ENCODE peak calls at places on chromosomes 16 and 17, in five cellular contexts. E is upper lobe of right lung, N is tibial artery, U is pancreas, G is GM10248. A is an unnamed sample.

GRCh38 chr16:86292171-86292775 is 218.1 kb upstream of the FOXF1 start:
- DNase-seq in N (no peak), U (no peak), G (no peak), E (no peak), A (no peak)

GRCh38 chr16:69236319-69236718 is 49.4 kb downstream of the SNTB2 start:
- DNase-seq in E (no peak), N (no peak), U (no peak), G (no peak), A (no peak)

GRCh38 chr17:57597531-57598453 is 147.3 kb downstream of the CCDC182 start:
- DNase-seq in E (peak; percentile 63), G (no peak), N (peak; percentile 53), U (peak; percentile 64), A (peak; percentile 35)

GRCh38 chr17:69501591-69502468 is 87.3 kb downstream of the MAP2K6 start:
- DNase-seq in E (no peak), G (peak; percentile 24), U (peak; percentile 60), N (peak; percentile 34), A (no peak)

GRCh38 chr17:83100853-83101391 is 21.5 kb downstream of the METRNL start:
- DNase-seq in N (no peak), U (no peak), E (no peak), G (no peak), A (no peak)

GRCh38 chr16:68470461-68471150 is 22.3 kb upstream of the SMPD3 start:
- DNase-seq in G (peak; percentile 82), N (peak; percentile 54), E (peak; percentile 75), U (no peak), A (no peak)

GRCh38 chr16:3878610-3879009 is 1.9 kb downstream of the CREBBP start:
- DNase-seq in G (no peak), E (no peak), U (no peak), N (no peak), A (no peak)

GRCh38 chr17:63988741-63989621 is 9.2 kb upstream of the PRR29 start:
- DNase-seq in N (no peak), E (peak; percentile 52), G (no peak), U (no peak), A (peak; percentile 79)

GRCh38 chr17:29615492-29616299 is 7.0 kb downstream of the CORO6 start:
- DNase-seq in U (peak; percentile 85), E (peak; percentile 92), G (peak; percentile 92), N (peak; percentile 88), A (peak; percentile 87)

GRCh38 chr17:59002848-59003247 is 103.8 kb downstream of the TRIM37 start:
- DNase-seq in N (no peak), G (no peak), U (no peak), E (no peak), A (no peak)

GRCh38 chr16:69417537-69418199 is 6.8 kb upstream of the CYB5B start:
- DNase-seq in N (no peak), G (no peak), U (no peak), E (no peak), A (no peak)

GRCh38 chr16:50259334-50260205 is 6.8 kb upstream of the ADCY7 start:
- DNase-seq in G (no peak), E (peak; percentile 63), U (no peak), N (peak; percentile 79), A (peak; percentile 61)

GRCh38 chr16:31117384-31118222 is at the start of gene KAT8:
- DNase-seq in U (peak; percentile 98), N (peak; percentile 98), E (peak; percentile 99), G (peak; percentile 99), A (peak; percentile 99)

GRCh38 chr16:69880640-69881133 is 70.4 kb upstream of the CLEC18A start:
- DNase-seq in N (no peak), U (no peak), G (no peak), E (no peak), A (no peak)

GRCh38 chr17:65079489-65079900 is 23.0 kb upstream of the GNA13 start:
- DNase-seq in E (no peak), N (no peak), U (no peak), G (no peak), A (no peak)

DNA sequence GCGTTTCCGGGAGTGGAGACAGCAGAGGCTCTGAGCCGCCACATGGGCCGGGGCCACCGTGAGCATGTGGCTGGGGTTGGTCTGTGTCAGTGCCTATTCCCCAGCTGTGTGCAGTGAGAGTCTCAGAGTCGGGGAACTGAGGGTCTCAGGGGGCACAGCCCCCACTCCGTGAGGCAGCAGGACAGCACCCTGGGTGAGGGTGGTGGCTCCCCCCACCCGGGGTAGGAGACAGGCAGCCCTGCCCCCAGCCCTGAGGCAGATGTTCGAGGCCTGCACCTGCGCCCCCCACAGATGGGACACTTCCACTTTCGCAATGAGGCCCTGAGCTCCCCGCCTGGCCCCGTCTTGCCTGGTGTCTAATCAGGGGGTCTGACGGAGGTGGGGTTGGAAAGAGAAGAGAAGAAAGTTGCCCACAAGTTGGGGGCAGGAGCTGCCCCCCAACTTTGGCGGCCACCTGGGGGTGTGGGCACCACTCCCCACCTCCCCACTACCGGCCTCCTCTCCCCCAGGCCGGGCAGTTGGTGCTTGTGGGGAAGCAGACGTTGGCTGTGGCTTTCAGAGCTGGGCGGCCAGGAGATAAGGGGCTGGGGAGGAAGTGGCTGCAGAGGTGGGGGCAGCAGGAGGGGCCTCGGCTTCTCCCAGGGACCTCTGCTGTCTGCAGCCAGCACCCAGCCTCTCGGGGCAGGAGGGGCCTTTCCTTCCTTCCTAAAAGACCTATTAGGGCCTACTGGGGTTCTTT is 1.8 kb upstream of the CBFA2T3 start:
- DNase-seq in N (no peak), U (no peak), E (no peak), G (peak; percentile 84), A (no peak)
- TF ChIP-seq CTCF in N (no peak), U (no peak), E (no peak), G (peak; percentile 6), A (no peak)

DNA sequence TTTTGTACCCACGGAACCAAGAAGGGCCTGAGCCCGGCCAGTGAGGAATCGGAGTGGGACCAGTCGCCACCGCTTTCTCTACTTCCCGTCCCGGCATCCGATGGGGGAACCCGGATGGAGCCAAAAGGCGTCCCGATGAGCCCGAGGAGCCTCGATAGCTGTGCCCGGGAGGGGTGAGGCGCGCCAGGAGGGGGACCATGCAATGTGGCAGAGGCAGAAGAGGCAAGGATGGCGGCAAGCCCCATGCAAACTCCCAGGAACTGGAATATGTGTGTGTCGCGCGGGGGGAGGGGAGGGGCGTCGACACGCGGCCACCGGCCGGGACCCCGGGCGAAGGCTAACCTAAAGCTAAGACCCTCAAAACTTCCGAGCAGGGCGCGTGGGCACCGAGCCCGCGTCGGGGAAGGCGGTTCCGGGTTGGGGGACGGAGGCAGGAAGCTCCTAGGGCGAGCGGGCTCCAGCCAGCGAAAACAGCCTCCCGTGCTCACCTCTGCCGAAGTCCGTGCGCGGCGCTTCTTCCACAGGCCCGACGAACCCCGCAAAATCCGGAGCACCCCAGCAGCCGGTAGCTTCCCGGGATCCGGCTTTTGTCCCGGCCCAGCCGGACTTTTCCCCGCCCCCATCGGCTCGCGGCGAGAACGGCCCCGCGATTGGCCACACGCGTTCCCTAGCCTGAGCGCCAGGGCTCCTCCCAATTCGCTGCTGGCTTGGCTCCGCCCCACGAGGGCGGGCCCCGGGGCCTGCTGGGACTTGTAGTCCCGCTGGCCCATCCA is at the start of gene ACLY:
- DNase-seq in N (peak; percentile 96), G (peak; percentile 100), U (peak; percentile 98), E (peak; percentile 98), A (peak; percentile 99)
- TF ChIP-seq CTCF in N (no peak), G (no peak), U (no peak), E (no peak), A (no peak)

GRCh38 chr17:7045492-7046126 is 1.7 kb upstream of the SLC16A11 start:
- DNase-seq in E (no peak), U (peak; percentile 65), G (peak; percentile 49), N (no peak), A (no peak)
- TF ChIP-seq CTCF in E (peak; percentile 81), U (peak; percentile 48), G (peak; percentile 78), N (peak; percentile 70), A (peak; percentile 96)

GRCh38 chr17:18323507-18324139 is 8.5 kb downstream of the SMCR8 start:
- DNase-seq in N (no peak), G (no peak), U (no peak), E (no peak), A (no peak)

GRCh38 chr17:18324140-18325049 is 9.3 kb downstream of the SMCR8 start:
- DNase-seq in N (peak; percentile 47), U (no peak), E (no peak), G (no peak), A (no peak)

GRCh38 chr17:18322522-18322921 is 7.4 kb downstream of the SMCR8 start:
- DNase-seq in G (no peak), E (no peak), U (no peak), N (no peak), A (no peak)

GRCh38 chr17:18321309-18321708 is 6.2 kb downstream of the SMCR8 start:
- DNase-seq in G (no peak), E (no peak), N (no peak), U (no peak), A (no peak)

GRCh38 chr17:18323007-18323406 is 7.9 kb downstream of the SMCR8 start:
- DNase-seq in G (no peak), U (no peak), N (no peak), E (no peak), A (no peak)
- TF ChIP-seq CTCF in G (no peak), U (no peak), N (no peak), E (no peak), A (peak; percentile 34)

GRCh38 chr17:18143044-18143936 is 34.7 kb downstream of the MYO15A start:
- DNase-seq in E (peak; percentile 77), U (no peak), N (no peak), G (peak; percentile 45), A (no peak)
- TF ChIP-seq CTCF in E (peak; percentile 38), U (no peak), N (no peak), G (peak; percentile 31), A (peak; percentile 59)

GRCh38 chr17:39210093-39210434 is 10.0 kb downstream of the RPL19 start:
- DNase-seq in G (no peak), N (no peak), U (no peak), E (no peak), A (no peak)

GRCh38 chr17:39208136-39208535 is 8.1 kb downstream of the RPL19 start:
- DNase-seq in E (peak; percentile 80), G (no peak), U (no peak), N (no peak), A (no peak)

GRCh38 chr17:39208893-39209292 is 8.8 kb downstream of the RPL19 start:
- DNase-seq in N (peak; percentile 49), E (peak; percentile 78), U (no peak), G (peak; percentile 66), A (no peak)

GRCh38 chr17:39212200-39212810 is 12.2 kb downstream of the RPL19 start:
- DNase-seq in U (no peak), G (no peak), N (peak; percentile 49), E (no peak), A (no peak)

GRCh38 chr17:39209317-39210092 is 9.4 kb downstream of the RPL19 start:
- DNase-seq in U (no peak), N (peak; percentile 91), G (no peak), E (peak; percentile 92), A (no peak)
- TF ChIP-seq CTCF in U (no peak), N (no peak), G (no peak), E (no peak), A (no peak)